ENCODE peak calls at places on chromosome 11, in six cellular contexts. N is HCT116, U is GM12878, J is H1, O is K562, D is HepG2. E is an unnamed sample.
A peak's percentile ranks its signal among the peaks of the same experiment; 100 is the strongest.

GRCh38 chr11:72072348-72072747 is 8.0 kb downstream of the NUMA1 start:
- DNase-seq in O (no peak), J (no peak), N (peak; percentile 59), U (no peak), D (peak; percentile 44), E (no peak)

GRCh38 chr11:45152740-45153595 is 6.5 kb downstream of the PRDM11 start:
- DNase-seq in D (no peak), N (no peak), O (no peak), J (peak; percentile 36), U (no peak), E (no peak)

GRCh38 chr11:122757201-122757600 is 81.1 kb upstream of the CRTAM start:
- DNase-seq in D (no peak), J (no peak), U (no peak), O (no peak), N (no peak), E (no peak)

GRCh38 chr11:48193876-48194275 is 22.7 kb upstream of the OR4B1 start:
- DNase-seq in N (no peak), U (no peak), O (no peak), D (no peak), J (no peak), E (no peak)

GRCh38 chr11:107257660-107258059 is 200.0 kb downstream of the CWF19L2 start:
- DNase-seq in N (no peak), U (no peak), J (no peak), O (peak; percentile 44), D (no peak), E (no peak)

GRCh38 chr11:7311903-7312302 is 60.2 kb downstream of the SYT9 start:
- DNase-seq in N (no peak), O (no peak), U (no peak), J (no peak), D (no peak), E (no peak)

GRCh38 chr11:118606157-118606843 is 1.1 kb upstream of the PHLDB1 start:
- DNase-seq in N (no peak), U (no peak), O (peak; percentile 26), D (no peak), J (no peak), E (no peak)

GRCh38 chr11:103035656-103036434 is 56.1 kb downstream of the DCUN1D5 start:
- DNase-seq in U (peak; percentile 55), D (peak; percentile 53), O (peak; percentile 72), N (peak; percentile 84), J (no peak), E (peak; percentile 27)

GRCh38 chr11:61683961-61684869 is 4.0 kb downstream of the DAGLA start:
- DNase-seq in J (no peak), D (no peak), U (no peak), N (no peak), O (peak; percentile 27), E (no peak)

GRCh38 chr11:112523477-112523876 is 262.8 kb upstream of the PLET1 start:
- DNase-seq in O (no peak), N (no peak), U (no peak), D (no peak), J (no peak), E (no peak)

GRCh38 chr11:44574620-44575287 is 9.3 kb downstream of the CD82 start:
- DNase-seq in U (peak; percentile 66), O (no peak), N (no peak), D (no peak), J (no peak), E (no peak)

GRCh38 chr11:120645639-120646038 is 134.1 kb downstream of the GRIK4 start:
- DNase-seq in D (no peak), J (peak; percentile 90), O (no peak), U (no peak), N (no peak), E (peak; percentile 78)

GRCh38 chr11:57249384-57250319 is 12.6 kb upstream of the APLNR start:
- DNase-seq in D (peak; percentile 23), N (peak; percentile 27), U (no peak), O (peak; percentile 78), J (peak; percentile 87), E (peak; percentile 50)

GRCh38 chr11:70761094-70761905 is 363.0 kb downstream of the CTTN start:
- DNase-seq in N (no peak), D (no peak), U (no peak), O (peak; percentile 29), J (no peak), E (no peak)

GRCh38 chr11:65491163-65491465 is 7.7 kb upstream of the MALAT1 start:
- DNase-seq in U (no peak), J (no peak), N (no peak), O (peak; percentile 35), D (no peak), E (no peak)
- TF ChIP-seq ZNF274 in U (no peak), J (no peak), N (no peak), O (no peak), D (peak; percentile 3), E (no peak)

DNA sequence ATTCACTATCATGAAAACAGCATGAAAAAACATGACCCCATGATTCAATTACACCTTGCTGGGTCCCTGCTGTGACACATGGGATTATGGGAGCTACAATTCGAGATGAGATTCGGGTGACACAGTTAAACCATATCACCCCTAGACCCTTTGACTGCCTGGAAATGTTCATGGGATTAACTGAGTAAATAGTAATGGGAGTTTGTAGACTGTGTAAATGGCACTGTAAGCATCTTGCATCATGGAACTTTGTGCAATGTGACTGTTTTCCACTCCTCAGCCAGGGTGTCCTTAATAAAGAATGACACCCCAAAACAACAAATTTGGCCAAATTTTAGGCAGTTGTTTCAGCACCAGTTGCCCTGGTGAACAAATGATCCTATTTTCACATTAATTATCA is 7.9 kb upstream of the SLC22A25 start:
- DNase-seq in N (no peak), J (no peak), U (no peak), D (peak; percentile 80), O (no peak), E (no peak)
- H3K9ac ChIP-seq in N (no peak overlapping the region), J (no peak overlapping the region), U (no peak overlapping the region), D (no peak overlapping the region), O (no peak overlapping the region), E (no peak overlapping the region)

GRCh38 chr11:78402842-78403241 is 14.8 kb downstream of the GAB2 start:
- DNase-seq in N (no peak), D (no peak), J (no peak), U (no peak), O (no peak), E (no peak)

GRCh38 chr11:78400701-78401100 is 16.9 kb downstream of the GAB2 start:
- DNase-seq in O (no peak), D (no peak), J (no peak), U (no peak), N (no peak), E (no peak)

GRCh38 chr11:78408619-78409018 is 9.0 kb downstream of the GAB2 start:
- DNase-seq in D (no peak), N (no peak), U (no peak), O (no peak), J (no peak), E (no peak)

DNA sequence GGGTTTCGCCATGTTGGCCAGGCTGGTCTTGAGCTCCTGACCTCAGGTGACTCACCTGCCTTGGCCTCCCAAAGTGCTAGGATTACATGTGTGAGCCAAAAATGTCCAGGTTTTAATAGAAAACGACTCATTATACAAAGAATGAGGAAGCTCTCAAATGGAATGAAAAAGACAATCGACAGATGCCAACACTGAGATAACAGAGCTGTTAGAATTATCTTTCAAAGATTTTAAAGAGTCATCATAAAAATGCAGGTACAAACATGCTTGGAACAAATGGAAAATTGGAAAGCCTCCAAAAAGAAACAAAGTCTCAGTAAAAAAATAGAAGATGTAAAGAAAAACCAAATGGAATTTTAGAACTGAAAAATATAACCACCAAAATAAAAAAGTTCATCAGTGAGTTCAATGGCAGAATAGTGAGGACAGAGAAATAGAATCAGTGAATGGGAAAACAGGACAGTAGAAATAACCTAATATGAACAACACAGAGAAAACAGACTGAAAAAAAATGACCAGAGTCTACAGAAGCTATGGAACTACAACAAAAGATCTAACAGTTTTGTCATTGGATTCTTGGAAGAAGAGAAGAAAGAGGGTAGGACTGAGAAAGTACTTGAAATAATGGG is 10.9 kb downstream of the GAB2 start:
- DNase-seq in U (no peak), N (no peak), D (no peak), J (no peak), O (no peak), E (no peak)
- TF ChIP-seq ZNF274 in U (no peak), N (no peak), D (no peak), J (no peak), O (no peak), E (no peak)

GRCh38 chr11:88538088-88538487 is 200.6 kb upstream of the CTSC start:
- DNase-seq in U (no peak), N (no peak), J (no peak), O (no peak), D (no peak), E (no peak)
- H3K9ac ChIP-seq in U (no peak overlapping the region), N (no peak overlapping the region), J (no peak overlapping the region), O (no peak overlapping the region), D (no peak overlapping the region), E (no peak overlapping the region)

GRCh38 chr11:35619754-35620640 is 1.7 kb downstream of the FJX1 start:
- DNase-seq in U (no peak), J (peak; percentile 73), D (peak; percentile 38), O (peak; percentile 50), N (no peak), E (no peak)

GRCh38 chr11:35617316-35617686 is 959 bp upstream of the FJX1 start:
- DNase-seq in O (no peak), D (no peak), N (no peak), U (no peak), J (no peak), E (no peak)

GRCh38 chr11:35618497-35619029 is 303 bp downstream of the FJX1 start:
- DNase-seq in O (peak; percentile 25), N (no peak), U (no peak), D (no peak), J (no peak), E (no peak)

GRCh38 chr11:35617687-35618496 is at the start of gene FJX1:
- DNase-seq in D (peak; percentile 17), N (no peak), J (peak; percentile 86), O (peak; percentile 63), U (no peak), E (peak; percentile 57)

GRCh38 chr11:35619030-35619753 is 932 bp downstream of the FJX1 start:
- DNase-seq in J (peak; percentile 73), D (no peak), N (no peak), O (peak; percentile 25), U (no peak), E (no peak)
- TF ChIP-seq ZNF274 in J (no peak), D (no peak), N (no peak), O (no peak), U (no peak), E (no peak)